ENCODE peak calls at places on chromosomes 13 and 19, in five cellular contexts. M is Calu3; U is stimulated activated CD4-positive, alpha-beta T cell treated with anti-CD3 and anti-CD28 coated beads, TNF-alpha, amount 100 ng/mL, for 1 hour; B is ACHN; P is endothelial cell. J is an unnamed sample.

GRCh38 chr13:18944501-18945068 is 237.0 kb downstream of the TUBA3C start:
- DNase-seq in B (no peak), P (no peak), M (no peak), U (no peak), J (no peak)

GRCh38 chr13:40599146-40599545 is 67.3 kb downstream of the FOXO1 start:
- DNase-seq in M (no peak), P (no peak), B (no peak), U (no peak), J (no peak)

GRCh38 chr13:48839171-48839570 is 136.5 kb upstream of the FNDC3A start:
- DNase-seq in P (no peak), B (no peak), M (no peak), U (no peak), J (no peak)

GRCh38 chr19:36081385-36081784 is 26.7 kb downstream of the WDR62 start:
- DNase-seq in M (no peak), P (no peak), U (no peak), B (no peak), J (no peak)

GRCh38 chr13:97125810-97126738 is 96.1 kb upstream of the MBNL2 start:
- DNase-seq in P (no peak), U (no peak), B (no peak), M (no peak), J (no peak)

GRCh38 chr13:50392977-50393376 is 377.7 kb downstream of the KCNRG start:
- DNase-seq in B (no peak), U (no peak), P (no peak), M (no peak), J (no peak)

GRCh38 chr19:50647879-50648615 is 1.2 kb upstream of the C19orf81 start:
- DNase-seq in U (no peak), P (no peak), M (no peak), B (no peak), J (no peak)

GRCh38 chr19:50476224-50476942 is at the start of the genes EMC10 and GARIN5A:
- DNase-seq in P (no peak), B (peak), U (peak), M (peak), J (peak)

GRCh38 chr19:53771133-53771532 is 53.0 kb downstream of the NLRP12 start:
- DNase-seq in B (no peak), M (peak), U (no peak), P (no peak), J (no peak)

GRCh38 chr19:1947651-1948209 is 6.8 kb downstream of the CSNK1G2 start:
- DNase-seq in M (no peak), U (no peak), P (no peak), B (no peak), J (no peak)

GRCh38 chr19:16627928-16628182 is 149 bp downstream of the MED26 start:
- DNase-seq in U (no peak), P (no peak), M (no peak), B (no peak), J (no peak)

GRCh38 chr13:21435710-21436151 is 23.4 kb downstream of the ZDHHC20 start:
- DNase-seq in U (no peak), M (peak), B (peak), P (no peak), J (no peak)

GRCh38 chr19:27720155-27720554 is 1492.8 kb downstream of the UQCRFS1 start:
- DNase-seq in P (no peak), M (no peak), U (no peak), B (no peak), J (no peak)

GRCh38 chr13:100648354-100648753 is 26.2 kb downstream of the TMTC4 start:
- DNase-seq in B (no peak), M (no peak), U (no peak), P (no peak), J (no peak)

GRCh38 chr13:44374348-44374712 is 706 bp downstream of the SERP2 start:
- DNase-seq in P (no peak), M (no peak), B (no peak), U (no peak), J (no peak)

GRCh38 chr13:62838891-62839290 is 1423.2 kb upstream of the PCDH20 start:
- DNase-seq in B (no peak), P (no peak), M (no peak), U (no peak), J (no peak)

GRCh38 chr13:112455476-112456059 is 79.4 kb downstream of the SPACA7 start:
- DNase-seq in M (no peak), U (no peak), P (no peak), B (no peak), J (peak)

GRCh38 chr13:22735381-22735995 is 445.3 kb upstream of the SGCG start:
- DNase-seq in M (no peak), U (no peak), P (no peak), B (no peak), J (no peak)

GRCh38 chr13:95740921-95741320 is 64.0 kb downstream of the DNAJC3 start:
- DNase-seq in B (no peak), P (no peak), M (no peak), U (no peak), J (no peak)

GRCh38 chr19:15365264-15365663 is 14.3 kb downstream of the AKAP8 start:
- DNase-seq in U (no peak), M (no peak), B (no peak), P (no peak), J (no peak)

GRCh38 chr13:67204731-67205130 is 25.4 kb downstream of the PCDH9 start:
- DNase-seq in P (no peak), M (no peak), U (no peak), B (no peak), J (no peak)

GRCh38 chr19:15589760-15590451 is 25.1 kb upstream of the CYP4F8 start:
- DNase-seq in U (no peak), M (no peak), B (no peak), P (no peak), J (no peak)

GRCh38 chr13:36531746-36532486 is 99.6 kb downstream of the CCNA1 start:
- DNase-seq in U (no peak), M (no peak), P (no peak), B (peak), J (no peak)

GRCh38 chr19:5547881-5548280 is 19.9 kb downstream of the TINCR start:
- DNase-seq in U (no peak), M (peak), P (peak), B (peak), J (no peak)

GRCh38 chr19:14378890-14379289 is 2.4 kb upstream of the ADGRE5 start:
- DNase-seq in P (no peak), U (no peak), M (no peak), B (no peak), J (no peak)

GRCh38 chr13:99929866-99930265 is 41.7 kb downstream of the ZIC5 start:
- DNase-seq in U (no peak), P (no peak), B (no peak), M (no peak), J (no peak)

GRCh38 chr13:33578786-33579185 is 239.2 kb upstream of the RFC3 start:
- DNase-seq in M (no peak), U (no peak), P (no peak), B (no peak), J (no peak)